ENCODE peak calls at places on chromosomes 5 and 9, in eight cellular contexts. One of them, this sample, is unnamed.
A peak's percentile ranks its signal among the peaks of the same experiment; 100 is the strongest.

GRCh38 chr5:120096413-120096812 is 367.7 kb upstream of the PRR16 start:
- DNase-seq in GM23338: no peak
- DNase-seq in dorsolateral prefrontal cortex: no peak
- DNase-seq in upper lobe of right lung: no peak
- DNase-seq in IMR-90: peak; percentile 64
- DNase-seq in brain microvascular endothelial cell: peak; percentile 13
- DNase-seq in transverse colon: no peak
- DNase-seq in tibial nerve: no peak
- DNase-seq in this sample: no peak

GRCh38 chr9:93115486-93115885 is 18.6 kb downstream of the NINJ1 start:
- DNase-seq in GM23338: peak; percentile 21
- DNase-seq in upper lobe of right lung: peak; percentile 21
- DNase-seq in transverse colon: no peak
- DNase-seq in dorsolateral prefrontal cortex: no peak
- DNase-seq in brain microvascular endothelial cell: no peak
- DNase-seq in IMR-90: no peak
- DNase-seq in tibial nerve: no peak
- DNase-seq in this sample: peak; percentile 1

GRCh38 chr5:44885903-44886302 is 77.2 kb downstream of the MRPS30 start:
- DNase-seq in dorsolateral prefrontal cortex: no peak
- DNase-seq in IMR-90: no peak
- DNase-seq in upper lobe of right lung: no peak
- DNase-seq in tibial nerve: no peak
- DNase-seq in brain microvascular endothelial cell: no peak
- DNase-seq in transverse colon: no peak
- DNase-seq in GM23338: no peak
- DNase-seq in this sample: no peak

GRCh38 chr5:134997015-134997414 is 29.3 kb downstream of the CATSPER3 start:
- DNase-seq in IMR-90: no peak
- DNase-seq in tibial nerve: no peak
- DNase-seq in transverse colon: no peak
- DNase-seq in GM23338: no peak
- DNase-seq in upper lobe of right lung: no peak
- DNase-seq in dorsolateral prefrontal cortex: no peak
- DNase-seq in brain microvascular endothelial cell: no peak
- DNase-seq in this sample: no peak

GRCh38 chr9:135152608-135153337 is 65.3 kb downstream of the OLFM1 start:
- DNase-seq in brain microvascular endothelial cell: no peak
- DNase-seq in upper lobe of right lung: no peak
- DNase-seq in IMR-90: no peak
- DNase-seq in dorsolateral prefrontal cortex: no peak
- DNase-seq in GM23338: peak; percentile 68
- DNase-seq in tibial nerve: no peak
- DNase-seq in transverse colon: no peak
- DNase-seq in this sample: no peak

GRCh38 chr9:86410281-86410680 is 56.1 kb upstream of the TUT7 start:
- DNase-seq in IMR-90: peak; percentile 37
- DNase-seq in transverse colon: no peak
- DNase-seq in brain microvascular endothelial cell: no peak
- DNase-seq in dorsolateral prefrontal cortex: peak; percentile 43
- DNase-seq in GM23338: peak; percentile 58
- DNase-seq in tibial nerve: no peak
- DNase-seq in upper lobe of right lung: no peak
- DNase-seq in this sample: no peak

GRCh38 chr9:69168709-69169217 is 5.3 kb upstream of the TJP2 start:
- DNase-seq in IMR-90: peak; percentile 82
- DNase-seq in upper lobe of right lung: no peak
- DNase-seq in GM23338: peak; percentile 81
- DNase-seq in dorsolateral prefrontal cortex: no peak
- DNase-seq in transverse colon: peak; percentile 58
- DNase-seq in brain microvascular endothelial cell: no peak
- DNase-seq in tibial nerve: no peak
- DNase-seq in this sample: no peak

GRCh38 chr5:139131062-139131856 is 66.9 kb downstream of the SIL1 start:
- DNase-seq in brain microvascular endothelial cell: no peak
- DNase-seq in upper lobe of right lung: no peak
- DNase-seq in transverse colon: peak; percentile 9
- DNase-seq in dorsolateral prefrontal cortex: peak; percentile 78
- DNase-seq in GM23338: peak; percentile 33
- DNase-seq in tibial nerve: no peak
- DNase-seq in IMR-90: peak; percentile 39
- DNase-seq in this sample: peak; percentile 24

GRCh38 chr5:71483355-71483754 is 27.9 kb downstream of the BDP1 start:
- DNase-seq in upper lobe of right lung: no peak
- DNase-seq in IMR-90: peak; percentile 92
- DNase-seq in GM23338: no peak
- DNase-seq in transverse colon: no peak
- DNase-seq in dorsolateral prefrontal cortex: no peak
- DNase-seq in brain microvascular endothelial cell: peak; percentile 11
- DNase-seq in tibial nerve: no peak
- DNase-seq in this sample: no peak

GRCh38 chr9:113393281-113393680 is 7.8 kb downstream of the ALAD start:
- DNase-seq in GM23338: no peak
- DNase-seq in dorsolateral prefrontal cortex: peak; percentile 49
- DNase-seq in IMR-90: no peak
- DNase-seq in transverse colon: no peak
- DNase-seq in upper lobe of right lung: peak; percentile 43
- DNase-seq in tibial nerve: no peak
- DNase-seq in brain microvascular endothelial cell: no peak
- DNase-seq in this sample: no peak

GRCh38 chr5:54851449-54851848 is 133.9 kb downstream of the ESM1 start:
- DNase-seq in tibial nerve: no peak
- DNase-seq in GM23338: no peak
- DNase-seq in IMR-90: no peak
- DNase-seq in dorsolateral prefrontal cortex: no peak
- DNase-seq in brain microvascular endothelial cell: no peak
- DNase-seq in upper lobe of right lung: no peak
- DNase-seq in transverse colon: no peak
- DNase-seq in this sample: no peak

GRCh38 chr5:102758576-102758975 is 3.5 kb downstream of the PAM start:
- DNase-seq in transverse colon: no peak
- DNase-seq in GM23338: no peak
- DNase-seq in upper lobe of right lung: no peak
- DNase-seq in brain microvascular endothelial cell: peak; percentile 25
- DNase-seq in dorsolateral prefrontal cortex: no peak
- DNase-seq in IMR-90: peak; percentile 77
- DNase-seq in tibial nerve: no peak
- DNase-seq in this sample: no peak

DNA sequence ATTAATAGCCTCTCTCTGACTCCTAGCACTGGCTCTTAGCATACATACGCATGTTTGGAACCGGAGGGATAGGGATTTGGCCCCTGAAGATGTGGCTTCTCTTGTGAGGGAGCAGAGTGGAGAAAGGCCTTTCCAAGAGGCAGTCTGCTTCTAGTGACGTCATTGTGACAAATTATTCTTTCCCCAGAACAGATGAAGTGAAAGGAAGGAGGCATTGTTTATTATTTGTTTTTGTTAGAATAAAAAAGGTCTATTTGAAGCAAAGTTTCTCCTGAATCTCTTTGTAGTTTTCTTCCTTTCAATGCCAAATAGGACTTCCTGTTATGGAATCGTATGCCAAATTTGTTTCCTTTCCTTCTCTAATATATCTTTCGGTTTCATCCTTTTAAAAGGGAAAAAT is 361.6 kb downstream of the ICE1 start:
- DNase-seq in dorsolateral prefrontal cortex: no peak
- DNase-seq in GM23338: no peak
- DNase-seq in upper lobe of right lung: no peak
- DNase-seq in transverse colon: no peak
- DNase-seq in tibial nerve: no peak
- DNase-seq in brain microvascular endothelial cell: no peak
- DNase-seq in IMR-90: no peak
- DNase-seq in this sample: no peak
- TF ChIP-seq CTCF in dorsolateral prefrontal cortex: no peak
- TF ChIP-seq CTCF in GM23338: no peak
- TF ChIP-seq CTCF in upper lobe of right lung: no peak
- TF ChIP-seq CTCF in transverse colon: no peak
- TF ChIP-seq CTCF in tibial nerve: no peak
- TF ChIP-seq CTCF in brain microvascular endothelial cell: no peak
- TF ChIP-seq CTCF in IMR-90: no peak
- TF ChIP-seq CTCF in this sample: no peak

GRCh38 chr9:107626118-107626517 is 136.5 kb upstream of the KLF4 start:
- DNase-seq in upper lobe of right lung: no peak
- DNase-seq in IMR-90: no peak
- DNase-seq in dorsolateral prefrontal cortex: no peak
- DNase-seq in tibial nerve: no peak
- DNase-seq in GM23338: no peak
- DNase-seq in transverse colon: no peak
- DNase-seq in brain microvascular endothelial cell: no peak
- DNase-seq in this sample: no peak

GRCh38 chr9:107624216-107624948 is 134.8 kb upstream of the KLF4 start:
- DNase-seq in GM23338: no peak
- DNase-seq in transverse colon: no peak
- DNase-seq in IMR-90: peak; percentile 42
- DNase-seq in upper lobe of right lung: no peak
- DNase-seq in tibial nerve: no peak
- DNase-seq in brain microvascular endothelial cell: no peak
- DNase-seq in dorsolateral prefrontal cortex: no peak
- DNase-seq in this sample: no peak

GRCh38 chr9:107625383-107625984 is 135.9 kb upstream of the KLF4 start:
- DNase-seq in tibial nerve: no peak
- DNase-seq in brain microvascular endothelial cell: no peak
- DNase-seq in GM23338: no peak
- DNase-seq in dorsolateral prefrontal cortex: no peak
- DNase-seq in transverse colon: no peak
- DNase-seq in IMR-90: no peak
- DNase-seq in upper lobe of right lung: no peak
- DNase-seq in this sample: no peak

GRCh38 chr9:107620801-107621200 is 131.2 kb upstream of the KLF4 start:
- DNase-seq in upper lobe of right lung: no peak
- DNase-seq in IMR-90: no peak
- DNase-seq in dorsolateral prefrontal cortex: no peak
- DNase-seq in GM23338: no peak
- DNase-seq in transverse colon: peak; percentile 76
- DNase-seq in brain microvascular endothelial cell: no peak
- DNase-seq in tibial nerve: no peak
- DNase-seq in this sample: no peak

DNA sequence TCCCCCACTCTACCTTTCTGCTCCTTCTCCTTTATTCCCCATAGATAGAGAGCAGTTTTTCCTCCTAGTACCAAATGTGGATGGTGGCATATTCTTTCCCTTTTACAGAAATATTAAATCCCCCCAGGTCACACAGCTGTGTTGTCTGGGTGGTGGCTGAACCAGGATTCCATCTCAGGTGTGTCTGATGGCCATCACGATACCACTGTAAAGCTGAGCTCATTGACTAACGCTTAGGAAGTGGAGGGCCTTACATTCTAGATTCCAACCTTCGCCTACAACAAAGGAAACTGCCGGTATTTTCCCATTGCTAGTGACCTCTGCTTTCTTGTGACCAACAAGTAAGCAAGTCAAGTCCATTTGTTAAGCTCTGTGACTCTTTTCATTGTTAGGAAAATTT is 131.9 kb upstream of the KLF4 start:
- DNase-seq in IMR-90: no peak
- DNase-seq in GM23338: no peak
- DNase-seq in tibial nerve: no peak
- DNase-seq in dorsolateral prefrontal cortex: no peak
- DNase-seq in brain microvascular endothelial cell: no peak
- DNase-seq in transverse colon: no peak
- DNase-seq in upper lobe of right lung: no peak
- DNase-seq in this sample: no peak
- H3K27me3 ChIP-seq in IMR-90: peaks cover 12% of the 10 kb centered on the region
- H3K27me3 ChIP-seq in GM23338: no peaks in the 10 kb centered on the region
- H3K27me3 ChIP-seq in tibial nerve: no peaks in the 10 kb centered on the region
- H3K27me3 ChIP-seq in dorsolateral prefrontal cortex: no peaks in the 10 kb centered on the region
- H3K27me3 ChIP-seq in brain microvascular endothelial cell: no peaks in the 10 kb centered on the region
- H3K27me3 ChIP-seq in transverse colon: no peaks in the 10 kb centered on the region
- H3K27me3 ChIP-seq in upper lobe of right lung: no peaks in the 10 kb centered on the region
- H3K27me3 ChIP-seq in this sample: no peaks in the 10 kb centered on the region

GRCh38 chr5:147901555-147901954 is 4.8 kb downstream of the C5orf46 start:
- DNase-seq in brain microvascular endothelial cell: peak; percentile 69
- DNase-seq in transverse colon: no peak
- DNase-seq in upper lobe of right lung: no peak
- DNase-seq in IMR-90: peak; percentile 12
- DNase-seq in tibial nerve: no peak
- DNase-seq in dorsolateral prefrontal cortex: no peak
- DNase-seq in GM23338: peak; percentile 31
- DNase-seq in this sample: no peak

GRCh38 chr5:147904110-147904509 is 2.2 kb downstream of the C5orf46 start:
- DNase-seq in tibial nerve: no peak
- DNase-seq in IMR-90: no peak
- DNase-seq in upper lobe of right lung: no peak
- DNase-seq in GM23338: no peak
- DNase-seq in transverse colon: no peak
- DNase-seq in brain microvascular endothelial cell: no peak
- DNase-seq in dorsolateral prefrontal cortex: no peak
- DNase-seq in this sample: no peak

GRCh38 chr5:147911427-147911826 is 5.1 kb upstream of the C5orf46 start:
- DNase-seq in transverse colon: peak; percentile 25
- DNase-seq in dorsolateral prefrontal cortex: peak; percentile 54
- DNase-seq in IMR-90: no peak
- DNase-seq in brain microvascular endothelial cell: no peak
- DNase-seq in tibial nerve: no peak
- DNase-seq in upper lobe of right lung: no peak
- DNase-seq in GM23338: no peak
- DNase-seq in this sample: peak; percentile 56

GRCh38 chr5:147902606-147903115 is 3.7 kb downstream of the C5orf46 start:
- DNase-seq in IMR-90: peak; percentile 3
- DNase-seq in dorsolateral prefrontal cortex: no peak
- DNase-seq in GM23338: no peak
- DNase-seq in tibial nerve: no peak
- DNase-seq in transverse colon: no peak
- DNase-seq in upper lobe of right lung: no peak
- DNase-seq in brain microvascular endothelial cell: no peak
- DNase-seq in this sample: no peak

DNA sequence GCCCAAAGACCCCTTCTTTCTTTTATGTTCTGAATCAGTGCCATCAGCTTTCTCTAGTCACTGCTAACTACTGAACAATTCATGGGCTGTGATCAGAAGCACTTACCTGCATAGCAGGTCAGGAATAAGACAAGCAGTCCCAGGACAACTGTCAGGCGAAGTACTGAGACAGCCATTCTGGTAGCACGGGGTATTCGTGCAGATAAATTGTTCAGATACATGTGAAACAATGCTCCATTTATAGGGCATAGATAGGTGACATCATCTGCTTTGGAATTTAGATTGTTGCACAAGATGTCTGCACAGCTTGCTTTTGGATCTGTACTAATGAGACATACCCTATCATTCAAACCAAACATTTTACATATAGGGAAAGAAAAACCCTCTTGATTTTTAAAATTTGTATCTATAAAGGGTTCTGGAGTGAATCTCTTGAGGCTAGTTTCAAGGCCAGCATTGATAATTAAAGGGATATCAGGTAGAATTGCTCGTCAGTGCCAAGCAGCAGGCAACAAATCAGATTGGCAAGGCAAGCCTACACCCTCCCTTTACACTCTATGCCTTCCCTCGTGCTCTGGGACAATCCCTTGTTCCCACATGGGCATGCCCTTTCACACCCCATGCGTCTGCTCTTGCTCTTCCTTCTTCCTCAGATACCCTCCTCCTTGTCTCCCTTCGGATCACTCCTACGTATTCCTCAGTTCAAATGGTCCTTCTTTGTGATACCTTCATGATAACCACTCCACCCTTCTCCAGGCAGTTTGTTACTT is at the start of gene C5orf46:
- DNase-seq in tibial nerve: no peak
- DNase-seq in GM23338: no peak
- DNase-seq in upper lobe of right lung: no peak
- DNase-seq in brain microvascular endothelial cell: peak; percentile 53
- DNase-seq in IMR-90: peak; percentile 57
- DNase-seq in transverse colon: no peak
- DNase-seq in dorsolateral prefrontal cortex: no peak
- DNase-seq in this sample: no peak
- H3K27ac ChIP-seq in tibial nerve: no peak within 1 kb of the TSS
- H3K27ac ChIP-seq in GM23338: no peak within 1 kb of the TSS
- H3K27ac ChIP-seq in upper lobe of right lung: no peak within 1 kb of the TSS
- H3K27ac ChIP-seq in brain microvascular endothelial cell: peak within 1 kb of the TSS; percentile 35
- H3K27ac ChIP-seq in IMR-90: no peak within 1 kb of the TSS
- H3K27ac ChIP-seq in transverse colon: no peak within 1 kb of the TSS
- H3K27ac ChIP-seq in dorsolateral prefrontal cortex: no peak within 1 kb of the TSS
- H3K27ac ChIP-seq in this sample: peak within 1 kb of the TSS; percentile 64

GRCh38 chr5:151225071-151225470 is 1.2 kb upstream of the CCDC69 start:
- DNase-seq in brain microvascular endothelial cell: no peak
- DNase-seq in GM23338: no peak
- DNase-seq in upper lobe of right lung: no peak
- DNase-seq in transverse colon: no peak
- DNase-seq in dorsolateral prefrontal cortex: no peak
- DNase-seq in IMR-90: no peak
- DNase-seq in tibial nerve: no peak
- DNase-seq in this sample: no peak
- TF ChIP-seq CTCF in brain microvascular endothelial cell: no peak
- TF ChIP-seq CTCF in GM23338: no peak
- TF ChIP-seq CTCF in upper lobe of right lung: no peak
- TF ChIP-seq CTCF in transverse colon: no peak
- TF ChIP-seq CTCF in dorsolateral prefrontal cortex: no peak
- TF ChIP-seq CTCF in IMR-90: no peak
- TF ChIP-seq CTCF in tibial nerve: no peak
- TF ChIP-seq CTCF in this sample: no peak

This sample was measured in left ventricle myocardium inferior.